ENCODE peak calls at places on chromosome 12, in seven cellular contexts. V is GM12878, M is H1, P is GM12892, L is K562, J is HepG2, E is SK-N-SH. R is an unnamed sample.

GRCh38 chr12:95674088-95674595 is 116.4 kb downstream of the NTN4 start:
- DNase-seq in J (no peak), P (no peak), V (no peak), M (no peak), E (no peak), L (no peak), R (no peak)

GRCh38 chr12:34604631-34605509 is 582.6 kb downstream of the ALG10 start:
- DNase-seq in L (no peak), E (peak), M (no peak), V (no peak), J (no peak), P (no peak), R (no peak)

GRCh38 chr12:92134638-92135274 is 10.9 kb downstream of the BTG1 start:
- DNase-seq in E (no peak), J (no peak), M (no peak), L (no peak), V (no peak), P (no peak), R (no peak)

GRCh38 chr12:132622437-132623071 is 4.0 kb downstream of the P2RX2 start:
- DNase-seq in M (no peak), L (peak), E (no peak), J (no peak), V (no peak), P (no peak), R (no peak)

GRCh38 chr12:24780969-24781368 is 167.9 kb downstream of the BCAT1 start:
- DNase-seq in M (no peak), P (no peak), E (peak), V (no peak), J (no peak), L (peak), R (no peak)

GRCh38 chr12:70049596-70050360 is 193.5 kb upstream of the CNOT2 start:
- DNase-seq in M (no peak), E (no peak), V (peak), L (peak), J (no peak), P (peak), R (peak)

GRCh38 chr12:79664518-79664917 is 26.2 kb downstream of the PAWR start:
- DNase-seq in M (no peak), L (no peak), E (no peak), P (no peak), V (no peak), J (no peak), R (no peak)

GRCh38 chr12:121530600-121531355 is 50.0 kb downstream of the KDM2B start:
- DNase-seq in M (no peak), E (no peak), J (no peak), L (peak), V (no peak), P (peak), R (peak)

GRCh38 chr12:105931104-105931503 is 207.7 kb downstream of the NUAK1 start:
- DNase-seq in M (no peak), E (no peak), P (no peak), L (no peak), J (no peak), V (no peak), R (no peak)

GRCh38 chr12:48442191-48442828 is 30.0 kb upstream of the ANP32D start:
- DNase-seq in P (no peak), M (no peak), J (peak), V (no peak), E (peak), L (peak), R (no peak)
- TF ChIP-seq TAF1 in P (no peak), M (no peak), J (no peak), V (no peak), E (no peak), L (no peak), R (no peak)

GRCh38 chr12:89344862-89345202 is 7.5 kb downstream of the DUSP6 start:
- DNase-seq in J (peak), L (no peak), V (no peak), M (no peak), P (no peak), E (no peak), R (no peak)

GRCh38 chr12:89345376-89345775 is 6.9 kb downstream of the DUSP6 start:
- DNase-seq in P (no peak), L (no peak), J (no peak), E (no peak), M (no peak), V (no peak), R (no peak)

GRCh38 chr12:89344043-89344861 is 8.0 kb downstream of the DUSP6 start:
- DNase-seq in L (no peak), P (no peak), V (no peak), J (peak), E (no peak), M (no peak), R (no peak)

GRCh38 chr12:89345830-89346740 is 6.2 kb downstream of the DUSP6 start:
- DNase-seq in P (peak), L (peak), E (peak), V (peak), M (no peak), J (no peak), R (peak)

GRCh38 chr12:89343127-89343526 is 9.2 kb downstream of the DUSP6 start:
- DNase-seq in P (no peak), E (no peak), L (no peak), M (no peak), J (no peak), V (no peak), R (no peak)
- TF ChIP-seq TAF1 in P (no peak), E (no peak), L (no peak), M (no peak), J (no peak), V (no peak), R (no peak)

GRCh38 chr12:3750616-3751015 is 2.3 kb downstream of the CRACR2A start:
- DNase-seq in P (no peak), E (no peak), L (no peak), J (no peak), V (no peak), M (no peak), R (no peak)

GRCh38 chr12:3752741-3753486 is at the start of gene CRACR2A:
- DNase-seq in V (peak), L (peak), M (peak), P (peak), J (no peak), E (peak), R (peak)

GRCh38 chr12:3751151-3752095 is 1.5 kb downstream of the CRACR2A start:
- DNase-seq in V (no peak), L (no peak), E (no peak), P (no peak), J (no peak), M (no peak), R (no peak)

GRCh38 chr12:3753549-3754284 is 808 bp upstream of the CRACR2A start:
- DNase-seq in E (no peak), M (no peak), L (peak), V (no peak), J (no peak), P (no peak), R (no peak)

DNA sequence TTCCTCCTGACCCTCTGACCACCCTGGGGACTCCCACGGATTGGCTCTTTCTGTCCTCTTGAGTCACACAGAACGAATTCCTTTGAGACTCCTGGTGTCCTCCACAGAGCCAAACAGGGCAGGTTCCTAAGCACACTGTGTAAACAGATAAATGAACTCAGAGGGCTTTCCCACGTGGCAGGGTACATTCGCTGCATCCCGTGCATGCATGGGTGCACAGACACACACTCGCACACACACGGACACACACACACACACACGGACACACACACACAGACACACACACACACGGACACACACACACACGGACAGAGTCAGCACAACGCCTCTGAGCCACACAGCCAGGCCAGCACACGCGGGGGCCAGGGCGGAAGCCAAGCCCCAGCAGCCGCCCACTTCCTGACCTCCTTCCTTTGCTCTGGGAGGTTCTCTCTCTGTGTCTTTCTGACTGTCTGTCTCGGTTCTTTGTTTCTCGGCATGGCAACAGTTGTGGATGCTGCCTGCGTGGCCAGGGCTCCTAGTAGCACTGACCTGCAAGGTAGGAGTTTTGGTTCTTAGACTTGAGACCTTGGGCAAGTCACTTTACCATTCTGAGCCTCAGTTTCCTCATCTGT is 706 bp downstream of the CRACR2A start:
- DNase-seq in L (peak), M (no peak), P (peak), J (peak), V (peak), E (peak), R (peak)
- TF ChIP-seq TAF1 in L (no peak), M (no peak), P (peak), J (no peak), V (peak), E (no peak), R (no peak)

DNA sequence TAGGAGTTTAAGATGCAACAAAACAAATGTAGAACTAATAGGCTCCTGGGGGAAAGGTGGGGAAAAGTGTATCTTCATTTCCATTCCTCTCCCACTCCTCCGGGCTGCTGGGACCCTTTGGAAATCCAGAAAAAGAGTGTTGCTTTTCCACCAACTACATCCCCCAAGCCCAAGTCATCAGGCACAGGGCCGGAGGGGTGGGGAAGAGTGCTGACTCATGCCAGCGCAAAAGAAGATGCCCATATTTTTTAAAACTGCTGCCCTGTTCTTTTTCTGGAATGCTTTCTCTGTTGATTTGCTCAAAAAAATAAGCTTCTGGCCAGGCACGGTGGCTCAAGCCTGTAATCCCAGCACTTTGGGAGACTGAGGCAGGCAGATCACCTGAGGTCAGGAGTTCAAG is 70.9 kb downstream of the TBK1 start:
- DNase-seq in M (no peak), P (no peak), J (no peak), L (no peak), V (no peak), E (no peak), R (no peak)
- TF ChIP-seq TAF1 in M (no peak), P (no peak), J (no peak), L (no peak), V (no peak), E (no peak), R (no peak)

GRCh38 chr12:3333583-3333982 is 157.4 kb upstream of the PRMT8 start:
- DNase-seq in E (peak), M (peak), L (peak), V (no peak), J (peak), P (no peak), R (no peak)
- TF ChIP-seq TAF1 in E (no peak), M (no peak), L (no peak), V (no peak), J (no peak), P (no peak), R (no peak)

DNA sequence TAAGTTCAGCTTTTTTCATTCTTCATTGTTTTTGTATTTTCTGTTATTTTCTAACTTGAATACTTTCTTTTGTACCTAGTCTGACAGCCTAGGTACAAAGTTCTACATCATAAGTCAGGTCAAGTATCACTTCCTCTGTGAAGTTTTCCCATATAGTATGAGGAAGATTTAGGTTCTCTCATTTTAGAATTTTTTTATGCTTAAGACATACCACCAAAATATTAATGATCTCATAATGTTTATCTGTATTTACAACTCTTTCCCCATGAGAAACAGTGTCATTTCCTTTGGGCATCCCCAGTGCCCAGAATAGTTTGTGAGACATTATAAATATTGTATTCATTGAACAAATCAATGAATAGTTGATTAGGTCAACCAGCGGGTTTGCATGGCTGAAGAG is 3.1 kb upstream of the ATF7IP start:
- DNase-seq in P (no peak), L (no peak), J (no peak), E (no peak), V (peak), M (no peak), R (no peak)
- TF ChIP-seq TAF1 in P (no peak), L (no peak), J (no peak), E (no peak), V (no peak), M (no peak), R (no peak)

GRCh38 chr12:113221181-113221996 is at the start of gene TPCN1:
- DNase-seq in E (peak), P (peak), V (peak), J (peak), L (peak), M (peak), R (peak)

GRCh38 chr12:113220593-113221180 is 577 bp upstream of the TPCN1 start:
- DNase-seq in V (no peak), L (no peak), E (no peak), J (no peak), P (no peak), M (no peak), R (no peak)

GRCh38 chr12:113221997-113222729 is 899 bp downstream of the TPCN1 start:
- DNase-seq in E (no peak), V (no peak), P (no peak), M (no peak), J (no peak), L (peak), R (no peak)

GRCh38 chr12:113224955-113225354 is 3.7 kb downstream of the TPCN1 start:
- DNase-seq in J (no peak), E (no peak), P (no peak), V (no peak), M (no peak), L (no peak), R (no peak)

DNA sequence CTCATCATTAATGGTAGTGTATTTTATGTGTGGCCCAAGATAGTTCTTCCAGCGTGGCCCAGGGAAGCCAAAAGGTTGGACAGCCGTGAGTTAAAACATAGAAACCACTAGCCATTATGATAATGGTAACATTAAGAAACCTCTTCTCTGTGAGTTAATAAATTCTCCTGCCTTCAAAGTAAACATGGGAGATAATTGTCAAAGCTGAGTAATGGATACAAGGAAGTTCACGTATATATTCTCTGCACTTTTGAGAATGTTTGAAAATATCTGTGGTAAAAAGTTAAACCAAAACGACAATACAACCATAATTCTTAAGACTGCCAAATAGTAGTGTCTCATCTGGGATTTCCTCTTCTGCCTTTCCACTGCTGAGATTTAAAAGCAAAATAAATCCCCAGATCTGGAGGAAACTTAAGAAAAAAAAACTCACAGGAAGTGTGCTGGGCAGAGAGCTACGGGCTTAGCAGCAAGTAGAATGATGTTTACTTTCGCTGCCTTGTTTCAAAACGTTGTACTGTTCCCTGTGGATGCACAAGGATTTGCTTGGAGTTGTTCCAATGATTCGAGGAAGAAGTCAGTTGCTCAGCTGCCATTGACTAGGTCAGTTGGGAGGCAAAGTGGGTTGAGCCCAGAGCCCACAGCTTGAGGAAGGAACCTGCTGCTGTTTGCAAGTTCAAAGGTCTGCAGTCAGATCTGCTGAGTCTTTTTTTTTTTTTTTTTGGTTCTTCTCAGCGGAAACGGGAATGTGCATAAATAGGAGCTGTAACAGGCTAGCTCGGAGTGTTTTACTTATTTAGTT is 1.7 kb downstream of the TPCN1 start:
- DNase-seq in P (no peak), E (no peak), L (no peak), J (peak), V (no peak), M (no peak), R (no peak)
- TF ChIP-seq TAF1 in P (no peak), E (no peak), L (no peak), J (no peak), V (peak), M (no peak), R (no peak)

GRCh38 chr12:118220697-118221096 is 84.8 kb downstream of the PEBP1 start:
- DNase-seq in M (no peak), V (no peak), J (no peak), E (no peak), P (no peak), L (no peak), R (no peak)
- TF ChIP-seq TAF1 in M (no peak), V (no peak), J (no peak), E (no peak), P (no peak), L (no peak), R (no peak)

GRCh38 chr12:19643635-19644034 is 204.3 kb downstream of the AEBP2 start:
- DNase-seq in M (peak), J (peak), E (peak), L (peak), V (no peak), P (no peak), R (no peak)
- TF ChIP-seq TAF1 in M (no peak), J (no peak), E (no peak), L (no peak), V (no peak), P (no peak), R (no peak)